ENCODE peak calls at places on chromosomes 4 and X, in ten cellular contexts. V is D341Med, U is uterus, C is skeletal muscle cell, P is AG09309, Q is iris pigment epithelial cell, L is heart right ventricle, F is mammary epithelial cell, M is WTC11, Z is glutamatergic neuron. I is an unnamed sample.

GRCh38 chrX:16836371-16836770 is 33.8 kb downstream of the RBBP7 start:
- DNase-seq in V (peak; percentile 58), U (no peak), C (no peak), P (no peak), Q (peak; percentile 42), L (no peak), F (no peak), M (peak; percentile 46), Z (peak; percentile 48), I (no peak)

GRCh38 chrX:150873616-150874015 is 24.9 kb downstream of the CD99L2 start:
- DNase-seq in V (no peak), U (peak; percentile 42), C (no peak), P (no peak), Q (peak; percentile 35), L (no peak), F (peak; percentile 47), M (no peak), Z (no peak), I (no peak)

GRCh38 chrX:97842468-97843199 is 958.9 kb downstream of the RPA4 start:
- DNase-seq in V (no peak), U (no peak), C (no peak), P (no peak), Q (no peak), L (no peak), F (no peak), M (no peak), Z (no peak), I (no peak)

GRCh38 chr4:165783626-165784025 is 89.4 kb upstream of the TLL1 start:
- DNase-seq in V (no peak), U (no peak), C (no peak), P (no peak), Q (no peak), L (no peak), F (no peak), M (no peak), Z (no peak), I (no peak)

GRCh38 chrX:120517936-120518335 is 42.8 kb downstream of the CUL4B start:
- DNase-seq in V (no peak), U (no peak), C (peak; percentile 37), P (peak; percentile 4), Q (peak; percentile 86), L (no peak), F (peak; percentile 59), M (no peak), Z (no peak), I (no peak)

GRCh38 chr4:3346146-3346545 is 53.3 kb downstream of the RGS12 start:
- DNase-seq in V (peak; percentile 76), U (peak; percentile 75), C (peak; percentile 48), P (peak; percentile 50), Q (peak; percentile 81), L (no peak), F (peak; percentile 66), M (no peak), Z (no peak), I (peak; percentile 85)

GRCh38 chrX:33307954-33308353 is 96.6 kb upstream of the DMD start:
- DNase-seq in V (no peak), U (no peak), C (peak; percentile 18), P (no peak), Q (peak; percentile 42), L (no peak), F (peak; percentile 71), M (no peak), Z (no peak), I (no peak)

GRCh38 chr4:52824603-52825310 is 37.4 kb upstream of the RASL11B start:
- DNase-seq in V (no peak), U (no peak), C (no peak), P (no peak), Q (peak; percentile 59), L (peak; percentile 36), F (no peak), M (no peak), Z (no peak), I (no peak)

GRCh38 chrX:139967300-139967699 is 2.0 kb upstream of the CXorf66 start:
- DNase-seq in V (peak; percentile 30), U (no peak), C (no peak), P (no peak), Q (no peak), L (no peak), F (no peak), M (peak; percentile 14), Z (no peak), I (no peak)

GRCh38 chrX:50469206-50469605 is 1.4 kb downstream of the DGKK start:
- DNase-seq in V (peak; percentile 30), U (no peak), C (no peak), P (no peak), Q (no peak), L (no peak), F (no peak), M (peak; percentile 27), Z (peak; percentile 25), I (no peak)

GRCh38 chr4:102354671-102355454 is 9.6 kb upstream of the SLC39A8 start:
- DNase-seq in V (no peak), U (no peak), C (no peak), P (no peak), Q (no peak), L (no peak), F (no peak), M (no peak), Z (no peak), I (no peak)

GRCh38 chr4:40953253-40954118 is 203.7 kb downstream of the NSUN7 start:
- DNase-seq in V (no peak), U (no peak), C (no peak), P (no peak), Q (no peak), L (no peak), F (no peak), M (no peak), Z (peak; percentile 22), I (peak; percentile 84)

GRCh38 chr4:8817081-8817812 is 54.4 kb downstream of the HMX1 start:
- DNase-seq in V (peak; percentile 1), U (no peak), C (no peak), P (no peak), Q (no peak), L (no peak), F (no peak), M (peak; percentile 3), Z (no peak), I (no peak)

GRCh38 chr4:78688385-78688784 is 87.8 kb upstream of the BMP2K start:
- DNase-seq in V (no peak), U (no peak), C (no peak), P (no peak), Q (peak; percentile 32), L (no peak), F (peak; percentile 9), M (no peak), Z (no peak), I (no peak)

GRCh38 chrX:56798866-56799864 is 70.1 kb downstream of the NBDY start:
- DNase-seq in V (peak; percentile 2), U (peak; percentile 51), C (no peak), P (no peak), Q (no peak), L (no peak), F (no peak), M (no peak), Z (no peak), I (peak; percentile 29)

GRCh38 chr4:168384437-168385141 is 66.0 kb upstream of the DDX60 start:
- DNase-seq in V (no peak), U (no peak), C (no peak), P (no peak), Q (peak; percentile 18), L (no peak), F (no peak), M (no peak), Z (no peak), I (no peak)

GRCh38 chr4:26753642-26754041 is 107.0 kb upstream of the STIM2 start:
- DNase-seq in V (no peak), U (no peak), C (peak; percentile 24), P (peak; percentile 20), Q (peak; percentile 81), L (peak; percentile 34), F (no peak), M (no peak), Z (no peak), I (no peak)

GRCh38 chr4:76657443-76657842 is 222.4 kb downstream of the SHROOM3 start:
- DNase-seq in V (no peak), U (no peak), C (no peak), P (no peak), Q (no peak), L (no peak), F (no peak), M (no peak), Z (no peak), I (no peak)

GRCh38 chrX:140765043-140765784 is 55.7 kb downstream of the LINC00632 start:
- DNase-seq in V (no peak), U (no peak), C (no peak), P (no peak), Q (peak; percentile 54), L (no peak), F (no peak), M (peak; percentile 9), Z (peak; percentile 8), I (peak; percentile 18)

GRCh38 chrX:107673933-107674479 is 45.7 kb downstream of the PRPS1 start:
- DNase-seq in V (peak; percentile 36), U (peak; percentile 90), C (peak; percentile 93), P (no peak), Q (peak; percentile 91), L (peak; percentile 80), F (peak; percentile 77), M (no peak), Z (peak; percentile 35), I (no peak)

GRCh38 chr4:89422441-89422950 is 114.9 kb upstream of the GPRIN3 start:
- DNase-seq in V (no peak), U (no peak), C (no peak), P (no peak), Q (peak; percentile 21), L (no peak), F (peak; percentile 13), M (no peak), Z (no peak), I (no peak)

GRCh38 chr4:86098691-86099090 is 261.2 kb downstream of the MAPK10 start:
- DNase-seq in V (no peak), U (no peak), C (no peak), P (no peak), Q (no peak), L (no peak), F (no peak), M (no peak), Z (no peak), I (no peak)

GRCh38 chrX:137194164-137194563 is 160.4 kb upstream of the GPR101 start:
- DNase-seq in V (peak; percentile 52), U (no peak), C (no peak), P (no peak), Q (peak; percentile 16), L (no peak), F (peak; percentile 7), M (peak; percentile 24), Z (peak; percentile 47), I (peak; percentile 36)

GRCh38 chrX:38275615-38276014 is 51.7 kb downstream of the RPGR start:
- DNase-seq in V (no peak), U (no peak), C (peak; percentile 73), P (peak; percentile 49), Q (peak; percentile 91), L (no peak), F (peak; percentile 79), M (no peak), Z (no peak), I (no peak)

GRCh38 chr4:184284742-184285141 is 67.1 kb upstream of the ENPP6 start:
- DNase-seq in V (no peak), U (no peak), C (no peak), P (no peak), Q (no peak), L (no peak), F (no peak), M (no peak), Z (no peak), I (no peak)

GRCh38 chrX:21881881-21882574 is 26.2 kb downstream of the YY2 start:
- DNase-seq in V (no peak), U (no peak), C (no peak), P (no peak), Q (no peak), L (no peak), F (no peak), M (no peak), Z (no peak), I (no peak)

GRCh38 chr4:114479595-114479994 is 119.0 kb upstream of the UGT8 start:
- DNase-seq in V (no peak), U (no peak), C (no peak), P (no peak), Q (no peak), L (no peak), F (no peak), M (no peak), Z (no peak), I (no peak)

GRCh38 chr4:3410401-3411135 is 31.2 kb upstream of the HGFAC start:
- DNase-seq in V (no peak), U (no peak), C (no peak), P (no peak), Q (no peak), L (no peak), F (no peak), M (no peak), Z (peak; percentile 10), I (no peak)